ENCODE peak calls at places on chromosomes 2 and 18, in four cellular contexts. One of them, this sample, is unnamed.

GRCh38 chr18:48733854-48734253 is 195.0 kb downstream of the CTIF start:
- DNase-seq in stromal cell of bone marrow: no peak
- DNase-seq in tibial nerve: no peak
- DNase-seq in T-cell: no peak
- DNase-seq in this sample: no peak

GRCh38 chr2:237885931-237886701 is 26.7 kb downstream of the RAMP1 start:
- DNase-seq in tibial nerve: no peak
- DNase-seq in T-cell: no peak
- DNase-seq in stromal cell of bone marrow: no peak
- DNase-seq in this sample: no peak

GRCh38 chr18:50274941-50275340 is 6.4 kb downstream of the MBD1 start:
- DNase-seq in stromal cell of bone marrow: no peak
- DNase-seq in tibial nerve: no peak
- DNase-seq in T-cell: no peak
- DNase-seq in this sample: no peak

GRCh38 chr2:203225423-203226039 is 13.3 kb upstream of the CYP20A1 start:
- DNase-seq in tibial nerve: no peak
- DNase-seq in stromal cell of bone marrow: no peak
- DNase-seq in T-cell: no peak
- DNase-seq in this sample: peak

GRCh38 chr2:85255813-85256581 is 71.8 kb downstream of the TGOLN2 start:
- DNase-seq in stromal cell of bone marrow: no peak
- DNase-seq in tibial nerve: no peak
- DNase-seq in T-cell: no peak
- DNase-seq in this sample: no peak

GRCh38 chr2:83650897-83651296 is 808.2 kb downstream of the SUCLG1 start:
- DNase-seq in tibial nerve: no peak
- DNase-seq in T-cell: no peak
- DNase-seq in stromal cell of bone marrow: peak
- DNase-seq in this sample: no peak

GRCh38 chr2:8633186-8633734 is 48.6 kb upstream of the ID2 start:
- DNase-seq in T-cell: no peak
- DNase-seq in stromal cell of bone marrow: no peak
- DNase-seq in tibial nerve: no peak
- DNase-seq in this sample: no peak

GRCh38 chr2:219184116-219184515 is 6.0 kb downstream of the RETREG2 start:
- DNase-seq in stromal cell of bone marrow: no peak
- DNase-seq in T-cell: no peak
- DNase-seq in tibial nerve: no peak
- DNase-seq in this sample: no peak

GRCh38 chr2:26000561-26001211 is 18.4 kb upstream of the KIF3C start:
- DNase-seq in T-cell: no peak
- DNase-seq in stromal cell of bone marrow: no peak
- DNase-seq in tibial nerve: no peak
- DNase-seq in this sample: no peak

GRCh38 chr2:120037995-120038541 is 25.2 kb downstream of the EPB41L5 start:
- DNase-seq in tibial nerve: no peak
- DNase-seq in stromal cell of bone marrow: no peak
- DNase-seq in T-cell: no peak
- DNase-seq in this sample: no peak

GRCh38 chr2:200812122-200813022 is 662 bp downstream of the BZW1 start:
- DNase-seq in T-cell: peak
- DNase-seq in stromal cell of bone marrow: peak
- DNase-seq in tibial nerve: peak
- DNase-seq in this sample: peak

GRCh38 chr2:70657246-70657645 is 103.6 kb upstream of the TGFA start:
- DNase-seq in tibial nerve: no peak
- DNase-seq in stromal cell of bone marrow: no peak
- DNase-seq in T-cell: no peak
- DNase-seq in this sample: no peak

GRCh38 chr2:54859997-54860701 is 136.7 kb downstream of the EML6 start:
- DNase-seq in T-cell: no peak
- DNase-seq in tibial nerve: no peak
- DNase-seq in stromal cell of bone marrow: peak
- DNase-seq in this sample: no peak

GRCh38 chr2:14255135-14255820 is 377.2 kb upstream of the LRATD1 start:
- DNase-seq in tibial nerve: no peak
- DNase-seq in stromal cell of bone marrow: no peak
- DNase-seq in T-cell: no peak
- DNase-seq in this sample: no peak

GRCh38 chr2:151904807-151905206 is 76.6 kb upstream of the ARL5A start:
- DNase-seq in stromal cell of bone marrow: no peak
- DNase-seq in T-cell: no peak
- DNase-seq in tibial nerve: no peak
- DNase-seq in this sample: no peak

GRCh38 chr2:200477667-200478121 is 32.2 kb downstream of the KCTD18 start:
- DNase-seq in tibial nerve: peak
- DNase-seq in T-cell: no peak
- DNase-seq in stromal cell of bone marrow: peak
- DNase-seq in this sample: no peak

GRCh38 chr2:173860082-173860481 is 105.1 kb downstream of the SP3 start:
- DNase-seq in stromal cell of bone marrow: no peak
- DNase-seq in T-cell: no peak
- DNase-seq in tibial nerve: no peak
- DNase-seq in this sample: no peak

GRCh38 chr2:222715729-222716128 is 44.3 kb downstream of the MOGAT1 start:
- DNase-seq in stromal cell of bone marrow: no peak
- DNase-seq in tibial nerve: no peak
- DNase-seq in T-cell: no peak
- DNase-seq in this sample: no peak

GRCh38 chr2:19355416-19355821 is 3.0 kb downstream of the OSR1 start:
- DNase-seq in stromal cell of bone marrow: no peak
- DNase-seq in tibial nerve: no peak
- DNase-seq in T-cell: no peak
- DNase-seq in this sample: no peak

GRCh38 chr2:141440072-141440635 is 690.7 kb downstream of the LRP1B start:
- DNase-seq in tibial nerve: no peak
- DNase-seq in stromal cell of bone marrow: no peak
- DNase-seq in T-cell: no peak
- DNase-seq in this sample: no peak

GRCh38 chr18:40935423-40935822 is 1019.6 kb upstream of the PIK3C3 start:
- DNase-seq in T-cell: no peak
- DNase-seq in stromal cell of bone marrow: peak
- DNase-seq in tibial nerve: no peak
- DNase-seq in this sample: no peak

GRCh38 chr2:16330012-16330411 is 335.6 kb downstream of the CYRIA start:
- DNase-seq in tibial nerve: no peak
- DNase-seq in stromal cell of bone marrow: no peak
- DNase-seq in T-cell: no peak
- DNase-seq in this sample: no peak

GRCh38 chr2:239441261-239441701 is 40.5 kb upstream of the HDAC4 start:
- DNase-seq in T-cell: no peak
- DNase-seq in tibial nerve: no peak
- DNase-seq in stromal cell of bone marrow: no peak
- DNase-seq in this sample: no peak

GRCh38 chr2:166634706-166635105 is 140.7 kb upstream of the SCN7A start:
- DNase-seq in T-cell: no peak
- DNase-seq in stromal cell of bone marrow: no peak
- DNase-seq in tibial nerve: no peak
- DNase-seq in this sample: no peak

GRCh38 chr2:71933467-71934319 is 214.0 kb downstream of the CYP26B1 start:
- DNase-seq in tibial nerve: no peak
- DNase-seq in T-cell: no peak
- DNase-seq in stromal cell of bone marrow: no peak
- DNase-seq in this sample: no peak